ENCODE peak calls at places on chromosomes 6 and 20, in five cellular contexts. R is pancreas, G is BJ, H is aorta, D is kidney epithelial cell. X is an unnamed sample.

GRCh38 chr6:18492957-18493356 is 105.8 kb downstream of the RNF144B start:
- DNase-seq in R (no peak), G (no peak), H (no peak), D (no peak), X (no peak)

GRCh38 chr6:167720456-167721285 is 106.0 kb upstream of the AFDN start:
- DNase-seq in R (no peak), G (no peak), H (no peak), D (no peak), X (no peak)

GRCh38 chr6:3961581-3962225 is 112.5 kb downstream of the FAM50B start:
- DNase-seq in R (no peak), G (no peak), H (no peak), D (no peak), X (no peak)

GRCh38 chr6:72271531-72271930 is 350.3 kb upstream of the KCNQ5 start:
- DNase-seq in R (no peak), G (no peak), H (no peak), D (no peak), X (no peak)

GRCh38 chr6:157123245-157123644 is 200.1 kb downstream of the TMEM242 start:
- DNase-seq in R (no peak), G (no peak), H (no peak), D (no peak), X (no peak)

GRCh38 chr20:25047766-25048165 is 10.2 kb downstream of the ACSS1 start:
- DNase-seq in R (no peak), G (no peak), H (peak; percentile 61), D (no peak), X (no peak)

GRCh38 chr20:8492182-8492581 is 360.1 kb downstream of the PLCB1 start:
- DNase-seq in R (no peak), G (no peak), H (no peak), D (no peak), X (no peak)

GRCh38 chr6:126054258-126054702 is 67.9 kb downstream of the TRMT11 start:
- DNase-seq in R (peak; percentile 12), G (no peak), H (no peak), D (no peak), X (peak; percentile 43)

GRCh38 chr6:12804967-12805645 is 88.5 kb downstream of the PHACTR1 start:
- DNase-seq in R (no peak), G (no peak), H (no peak), D (no peak), X (no peak)

GRCh38 chr20:52943185-52943841 is 28.8 kb upstream of the TSHZ2 start:
- DNase-seq in R (no peak), G (no peak), H (no peak), D (no peak), X (no peak)

GRCh38 chr6:2783188-2783957 is 18.2 kb downstream of the WRNIP1 start:
- DNase-seq in R (no peak), G (no peak), H (no peak), D (no peak), X (no peak)

GRCh38 chr20:45407783-45408645 is at the start of gene DBNDD2:
- DNase-seq in R (no peak), G (no peak), H (no peak), D (no peak), X (no peak)

GRCh38 chr6:122799916-122800701 is 11.1 kb downstream of the SMPDL3A start:
- DNase-seq in R (no peak), G (no peak), H (no peak), D (no peak), X (no peak)

GRCh38 chr6:90221403-90221802 is 75.2 kb downstream of the BACH2 start:
- DNase-seq in R (no peak), G (no peak), H (no peak), D (no peak), X (no peak)

GRCh38 chr6:131916847-131917246 is 34.3 kb downstream of the CCN2 start:
- DNase-seq in R (no peak), G (no peak), H (no peak), D (no peak), X (no peak)

GRCh38 chr6:124197148-124197547 is 393.5 kb downstream of the NKAIN2 start:
- DNase-seq in R (no peak), G (no peak), H (no peak), D (no peak), X (no peak)

GRCh38 chr6:166097914-166098522 is 69.6 kb downstream of the TBXT start:
- DNase-seq in R (peak; percentile 55), G (no peak), H (peak; percentile 86), D (no peak), X (peak; percentile 59)

GRCh38 chr20:24683676-24684075 is 214.2 kb downstream of the SYNDIG1 start:
- DNase-seq in R (no peak), G (no peak), H (peak; percentile 8), D (no peak), X (peak; percentile 73)

GRCh38 chr6:158468666-158469065 is 91.2 kb upstream of the TMEM181 start:
- DNase-seq in R (no peak), G (no peak), H (no peak), D (no peak), X (no peak)

GRCh38 chr20:7090001-7090400 is 322.5 kb downstream of the BMP2 start:
- DNase-seq in R (no peak), G (no peak), H (no peak), D (no peak), X (no peak)

GRCh38 chr6:85669735-85670194 is 27.1 kb upstream of the SYNCRIP start:
- DNase-seq in R (no peak), G (peak; percentile 29), H (no peak), D (no peak), X (peak; percentile 87)

GRCh38 chr6:6256881-6257280 is 63.6 kb downstream of the F13A1 start:
- DNase-seq in R (no peak), G (no peak), H (no peak), D (no peak), X (no peak)

GRCh38 chr6:40695114-40695513 is 108.0 kb upstream of the LRFN2 start:
- DNase-seq in R (no peak), G (no peak), H (no peak), D (no peak), X (peak; percentile 27)

GRCh38 chr6:90110971-90111370 is 185.7 kb downstream of the BACH2 start:
- DNase-seq in R (no peak), G (no peak), H (no peak), D (no peak), X (peak; percentile 83)

GRCh38 chr6:16918586-16918985 is 157.3 kb upstream of the ATXN1 start:
- DNase-seq in R (no peak), G (no peak), H (no peak), D (no peak), X (no peak)

GRCh38 chr6:100296810-100297544 is 167.7 kb downstream of the SIM1 start:
- DNase-seq in R (no peak), G (peak; percentile 86), H (no peak), D (peak; percentile 44), X (no peak)

GRCh38 chr6:142416179-142416578 is 114.4 kb downstream of the ADGRG6 start:
- DNase-seq in R (no peak), G (peak; percentile 86), H (no peak), D (peak; percentile 78), X (no peak)

GRCh38 chr6:41182069-41183034 is 18.6 kb downstream of the TREML2 start:
- DNase-seq in R (no peak), G (no peak), H (no peak), D (peak; percentile 4), X (peak; percentile 82)

GRCh38 chr20:22584630-22584921 is 204 bp upstream of the FOXA2 start:
- DNase-seq in R (peak; percentile 93), G (no peak), H (no peak), D (no peak), X (no peak)
- H3K4me3 ChIP-seq in R (peak overlapping the region; percentile 40), G (no peak overlapping the region), H (no peak overlapping the region), D (no peak overlapping the region), X (no peak overlapping the region)

DNA sequence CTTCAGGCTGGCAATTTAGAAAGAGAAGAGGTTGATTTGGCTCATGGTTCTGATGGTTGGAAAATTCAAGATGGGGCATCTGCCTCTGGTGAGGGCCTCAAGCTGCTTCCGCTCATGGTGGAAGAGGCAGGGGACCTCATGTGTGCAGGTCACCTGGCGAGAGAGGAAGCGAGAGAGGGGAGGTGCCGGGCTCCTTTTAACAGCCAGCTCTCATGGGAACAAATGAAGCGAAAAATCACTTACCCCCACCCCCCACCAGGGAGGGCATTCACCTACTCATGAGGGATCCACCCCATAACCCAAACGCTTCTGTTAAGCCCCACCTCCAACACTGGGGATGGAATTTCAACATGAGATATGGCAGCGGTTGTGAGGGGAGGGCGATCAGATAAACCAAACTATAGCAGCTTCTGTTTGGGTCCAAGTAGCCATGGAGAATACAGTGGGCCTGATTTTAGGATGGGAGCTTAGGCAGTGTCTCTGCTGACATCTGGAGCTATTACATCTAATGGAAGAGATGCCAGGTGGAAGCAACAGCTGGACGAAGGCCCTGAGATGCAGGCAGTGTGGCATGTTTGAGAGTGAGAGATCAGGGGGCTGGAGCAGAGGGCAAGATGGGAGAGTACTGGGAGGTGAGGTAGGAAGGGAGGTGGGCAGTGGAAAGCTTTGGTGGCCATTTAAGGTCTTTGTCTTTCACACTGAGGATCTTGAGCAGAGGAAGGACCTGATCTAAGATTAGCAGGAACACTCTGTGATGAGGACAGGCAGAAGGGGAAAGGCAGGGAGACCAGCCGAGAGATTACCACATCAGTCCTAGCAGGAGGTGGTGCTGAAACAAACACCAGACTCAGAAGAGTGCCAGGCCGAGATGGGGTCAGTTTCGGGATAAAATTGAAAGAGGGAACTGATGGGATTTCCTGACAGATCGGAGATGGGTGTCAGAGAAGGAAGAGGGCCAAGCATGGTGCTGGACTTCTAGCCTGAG is 161.8 kb downstream of the NFATC2 start:
- DNase-seq in R (no peak), G (no peak), H (peak; percentile 49), D (no peak), X (no peak)
- H3K4me3 ChIP-seq in R (no peak overlapping the region), G (no peak overlapping the region), H (no peak overlapping the region), D (no peak overlapping the region), X (no peak overlapping the region)

GRCh38 chr6:44072452-44072958 is 54.7 kb downstream of the MRPL14 start:
- DNase-seq in R (no peak), G (no peak), H (no peak), D (no peak), X (no peak)
- H3K4me3 ChIP-seq in R (no peak overlapping the region), G (no peak overlapping the region), H (no peak overlapping the region), D (no peak overlapping the region), X (peak overlapping the region; percentile 61)

DNA sequence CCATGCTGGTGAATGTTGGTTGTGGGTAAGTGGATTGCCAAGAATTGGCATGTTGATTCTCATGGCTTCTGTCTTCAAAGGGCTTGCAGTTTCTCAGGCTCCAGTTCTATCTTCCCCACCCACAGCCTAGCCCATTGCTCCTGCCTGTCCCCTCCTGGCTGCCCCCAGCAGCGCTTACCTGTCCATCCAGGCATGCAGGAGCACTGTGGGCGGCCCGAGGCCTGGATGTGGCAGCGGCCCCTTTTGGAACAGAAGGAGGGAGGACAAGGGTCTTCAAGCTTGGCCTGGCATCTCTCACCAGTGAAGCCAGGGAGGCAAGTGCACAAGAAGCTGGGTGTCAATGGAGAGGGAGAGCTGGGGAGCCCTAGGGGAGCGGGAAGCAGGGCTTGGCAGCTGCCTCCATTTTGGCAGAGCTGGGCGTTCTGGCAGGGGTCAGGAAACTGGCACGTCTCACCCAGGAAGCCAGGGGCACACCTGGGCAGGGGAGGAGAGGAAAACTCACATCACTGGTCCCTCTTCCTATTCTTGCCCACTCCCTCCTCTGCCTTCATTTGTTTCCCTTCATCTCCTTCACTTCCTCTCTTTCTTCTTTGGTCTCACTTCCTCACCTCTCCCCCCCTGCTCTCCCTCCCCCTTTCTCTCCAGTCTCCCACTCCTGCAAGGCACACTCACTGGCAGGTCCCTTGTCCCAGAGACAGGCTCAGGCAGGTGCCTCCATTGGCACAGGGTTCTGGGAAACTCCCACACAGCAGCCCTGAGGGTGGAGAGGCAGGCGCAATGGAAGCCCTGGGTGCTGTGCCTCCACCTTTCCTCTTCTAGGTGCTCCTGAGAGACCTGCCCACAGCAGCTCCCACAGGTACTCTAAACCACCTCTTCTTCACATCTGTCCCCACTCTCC is 1.3 kb downstream of the NOTCH4 start:
- DNase-seq in R (no peak), G (no peak), H (no peak), D (no peak), X (no peak)
- H3K4me3 ChIP-seq in R (no peak overlapping the region), G (no peak overlapping the region), H (no peak overlapping the region), D (no peak overlapping the region), X (no peak overlapping the region)

GRCh38 chr20:11687546-11688292 is 230.0 kb upstream of the BTBD3 start:
- DNase-seq in R (peak; percentile 14), G (no peak), H (no peak), D (peak; percentile 69), X (no peak)
- H3K4me3 ChIP-seq in R (no peak overlapping the region), G (no peak overlapping the region), H (no peak overlapping the region), D (no peak overlapping the region), X (no peak overlapping the region)